ENCODE peak calls at places on chromosome 12, in ten cellular contexts. M is HFFc6; I is ovary; V is stromal cell of bone marrow; R is T-helper 9 cell; E is ELR; Z is smooth muscle cell of the brain vasculature; D is amniotic epithelial cell; N is GM20000; H is stimulated activated CD4-positive, alpha-beta T cell treated with anti-CD3 and anti-CD28 coated beads, Interleukin-12 subunit alpha, Interleukin-12 subunit beta, amount 100 ng/mL, for 4 hours. P is an unnamed sample.

GRCh38 chr12:1350934-1351240 is 243.5 kb downstream of the FBXL14 start:
- DNase-seq in M (no peak), I (no peak), V (no peak), R (no peak), E (peak; percentile 49), Z (no peak), D (peak; percentile 76), N (no peak), H (no peak), P (no peak)

GRCh38 chr12:121511931-121512330 is 68.9 kb downstream of the KDM2B start:
- DNase-seq in M (no peak), I (no peak), V (no peak), R (no peak), E (no peak), Z (no peak), D (no peak), N (no peak), H (no peak), P (no peak)

GRCh38 chr12:43969882-43970281 is 134.0 kb downstream of the TMEM117 start:
- DNase-seq in M (peak; percentile 33), I (no peak), V (peak; percentile 28), R (no peak), E (peak; percentile 74), Z (no peak), D (peak; percentile 73), N (no peak), H (no peak), P (no peak)

GRCh38 chr12:132502149-132502881 is 12.4 kb downstream of the FBRSL1 start:
- DNase-seq in M (no peak), I (no peak), V (no peak), R (no peak), E (no peak), Z (no peak), D (no peak), N (no peak), H (no peak), P (no peak)

GRCh38 chr12:14167005-14167628 is 185.7 kb upstream of the GRIN2B start:
- DNase-seq in M (peak; percentile 47), I (no peak), V (peak; percentile 30), R (peak; percentile 10), E (peak; percentile 61), Z (peak; percentile 28), D (peak; percentile 36), N (peak; percentile 73), H (peak; percentile 10), P (peak; percentile 56)

GRCh38 chr12:71439613-71440392 is at the start of gene LGR5:
- DNase-seq in M (no peak), I (peak; percentile 53), V (no peak), R (no peak), E (peak; percentile 31), Z (no peak), D (no peak), N (peak; percentile 26), H (no peak), P (peak; percentile 39)

GRCh38 chr12:118136559-118137003 is 657 bp downstream of the PEBP1 start:
- DNase-seq in M (peak; percentile 7), I (peak; percentile 38), V (peak; percentile 29), R (no peak), E (peak; percentile 65), Z (no peak), D (peak; percentile 28), N (peak; percentile 73), H (peak; percentile 38), P (peak; percentile 50)

GRCh38 chr12:126895946-126896520 is 1370.9 kb upstream of the TMEM132C start:
- DNase-seq in M (no peak), I (no peak), V (no peak), R (no peak), E (no peak), Z (no peak), D (no peak), N (no peak), H (no peak), P (no peak)

GRCh38 chr12:22287776-22288621 is 46.5 kb downstream of the ST8SIA1 start:
- DNase-seq in M (no peak), I (no peak), V (peak; percentile 57), R (no peak), E (peak; percentile 86), Z (no peak), D (peak; percentile 53), N (no peak), H (peak; percentile 10), P (peak; percentile 35)

GRCh38 chr12:6070472-6071257 is 53.8 kb downstream of the VWF start:
- DNase-seq in M (no peak), I (no peak), V (no peak), R (no peak), E (no peak), Z (no peak), D (no peak), N (no peak), H (no peak), P (no peak)

GRCh38 chr12:68319988-68320623 is 12.1 kb downstream of the MDM1 start:
- DNase-seq in M (peak; percentile 81), I (peak; percentile 46), V (peak; percentile 80), R (no peak), E (peak; percentile 51), Z (no peak), D (peak; percentile 96), N (no peak), H (no peak), P (peak; percentile 86)

GRCh38 chr12:118189761-118190181 is 53.8 kb downstream of the PEBP1 start:
- DNase-seq in M (peak; percentile 55), I (peak; percentile 23), V (peak; percentile 15), R (no peak), E (peak; percentile 50), Z (no peak), D (peak; percentile 77), N (no peak), H (no peak), P (peak; percentile 61)

GRCh38 chr12:110183386-110183785 is 59.2 kb downstream of the IFT81 start:
- DNase-seq in M (no peak), I (no peak), V (no peak), R (no peak), E (no peak), Z (no peak), D (no peak), N (no peak), H (no peak), P (no peak)